ENCODE peak calls at places on chromosomes 2 and 18, in five cellular contexts. G is PC-3, Z is breast epithelium, R is HCT116, H is small intestine. S is an unnamed sample.

GRCh38 chr2:172119089-172119488 is 16.4 kb upstream of the DLX2 start:
- DNase-seq in G (peak; percentile 93), Z (no peak), R (no peak), H (no peak), S (no peak)

GRCh38 chr2:216545359-216545758 is 46.7 kb downstream of the RPL37A start:
- DNase-seq in G (no peak), Z (no peak), R (no peak), H (no peak), S (no peak)

GRCh38 chr2:166458682-166459081 is 35.4 kb downstream of the SCN7A start:
- DNase-seq in G (no peak), Z (no peak), R (no peak), H (no peak), S (no peak)

GRCh38 chr2:229852565-229852964 is 69.2 kb downstream of the TRIP12 start:
- DNase-seq in G (peak; percentile 26), Z (no peak), R (no peak), H (peak; percentile 46), S (no peak)

GRCh38 chr2:99648115-99648850 is 158.5 kb upstream of the REV1 start:
- DNase-seq in G (peak; percentile 13), Z (no peak), R (no peak), H (no peak), S (no peak)

GRCh38 chr2:4604767-4605166 is 901.4 kb downstream of the DCDC2C start:
- DNase-seq in G (no peak), Z (no peak), R (no peak), H (no peak), S (no peak)

GRCh38 chr18:46419391-46420141 is 237.5 kb downstream of the LOXHD1 start:
- DNase-seq in G (no peak), Z (no peak), R (no peak), H (no peak), S (no peak)

GRCh38 chr18:50780144-50780543 is 39.7 kb downstream of the MRO start:
- DNase-seq in G (no peak), Z (no peak), R (no peak), H (no peak), S (no peak)

GRCh38 chr2:232633413-232634318 is at the start of gene EFHD1:
- DNase-seq in G (no peak), Z (peak; percentile 89), R (no peak), H (peak; percentile 37), S (peak; percentile 77)

GRCh38 chr2:950627-950992 is at the start of gene SNTG2:
- DNase-seq in G (no peak), Z (no peak), R (no peak), H (peak; percentile 9), S (peak; percentile 41)

GRCh38 chr2:101205521-101205998 is 47.1 kb upstream of the CNOT11 start:
- DNase-seq in G (peak; percentile 84), Z (no peak), R (peak; percentile 91), H (peak; percentile 79), S (peak; percentile 52)

GRCh38 chr2:216880509-216881184 is 20.8 kb upstream of the TNP1 start:
- DNase-seq in G (no peak), Z (no peak), R (no peak), H (peak; percentile 1), S (peak; percentile 49)

GRCh38 chr2:112959109-112959591 is 18.7 kb upstream of the IL36G start:
- DNase-seq in G (peak; percentile 39), Z (no peak), R (no peak), H (no peak), S (no peak)

GRCh38 chr2:215105607-215106354 is 32.6 kb downstream of the ABCA12 start:
- DNase-seq in G (peak; percentile 79), Z (no peak), R (no peak), H (no peak), S (no peak)

GRCh38 chr2:240567872-240568677 is at the start of gene RNPEPL1:
- DNase-seq in G (peak; percentile 44), Z (peak; percentile 50), R (no peak), H (peak; percentile 64), S (peak; percentile 57)

GRCh38 chr2:232332940-232333259 is 45.7 kb upstream of the ALPP start:
- DNase-seq in G (no peak), Z (peak; percentile 48), R (no peak), H (no peak), S (no peak)

GRCh38 chr2:98912221-98912851 is 23.7 kb downstream of the CRACDL start:
- DNase-seq in G (peak; percentile 90), Z (no peak), R (peak; percentile 29), H (no peak), S (no peak)

GRCh38 chr2:230953843-230954242 is 28.8 kb upstream of the GPR55 start:
- DNase-seq in G (no peak), Z (no peak), R (no peak), H (no peak), S (no peak)

GRCh38 chr2:225434014-225434413 is 34.5 kb downstream of the NYAP2 start:
- DNase-seq in G (no peak), Z (no peak), R (no peak), H (no peak), S (no peak)

GRCh38 chr2:1480671-1481076 is 67.4 kb downstream of the TPO start:
- DNase-seq in G (no peak), Z (no peak), R (no peak), H (no peak), S (no peak)

GRCh38 chr2:219186754-219187456 is 8.8 kb downstream of the RETREG2 start:
- DNase-seq in G (no peak), Z (no peak), R (no peak), H (no peak), S (peak; percentile 7)

GRCh38 chr2:11748861-11749645 is 2.6 kb downstream of the LPIN1 start:
- DNase-seq in G (no peak), Z (no peak), R (no peak), H (no peak), S (no peak)

GRCh38 chr2:240301256-240301795 is 134.1 kb upstream of the GPC1 start:
- DNase-seq in G (no peak), Z (peak; percentile 27), R (no peak), H (no peak), S (no peak)

GRCh38 chr2:225041871-225042799 is at the start of gene DOCK10:
- DNase-seq in G (peak; percentile 35), Z (no peak), R (no peak), H (peak; percentile 8), S (peak; percentile 56)

GRCh38 chr2:239691720-239692119 is 290.9 kb upstream of the HDAC4 start:
- DNase-seq in G (no peak), Z (no peak), R (no peak), H (no peak), S (peak; percentile 9)

GRCh38 chr2:200156140-200156858 is 150.2 kb upstream of the SPATS2L start:
- DNase-seq in G (peak; percentile 63), Z (no peak), R (no peak), H (peak; percentile 87), S (no peak)

GRCh38 chr2:62672601-62673000 is 32.9 kb upstream of the EHBP1 start:
- DNase-seq in G (no peak), Z (no peak), R (no peak), H (no peak), S (no peak)

GRCh38 chr2:154507186-154507585 is 191.3 kb upstream of the KCNJ3 start:
- DNase-seq in G (no peak), Z (no peak), R (peak; percentile 8), H (no peak), S (no peak)

GRCh38 chr2:62768615-62769014 is 63.1 kb downstream of the EHBP1 start:
- DNase-seq in G (peak; percentile 78), Z (no peak), R (no peak), H (no peak), S (no peak)

GRCh38 chr2:240464514-240465241 is 29.2 kb downstream of the GPC1 start:
- DNase-seq in G (no peak), Z (no peak), R (no peak), H (no peak), S (peak; percentile 13)

GRCh38 chr2:197547163-197547900 is 31.5 kb downstream of the MOB4 start:
- DNase-seq in G (peak; percentile 39), Z (no peak), R (no peak), H (no peak), S (no peak)

GRCh38 chr2:173676647-173677046 is 288.5 kb downstream of the SP3 start:
- DNase-seq in G (peak; percentile 49), Z (no peak), R (no peak), H (no peak), S (no peak)

GRCh38 chr2:24816884-24817283 is 23.7 kb downstream of the CENPO start:
- DNase-seq in G (peak; percentile 44), Z (no peak), R (no peak), H (no peak), S (peak; percentile 6)

GRCh38 chr2:63051795-63052333 is 1.2 kb downstream of the OTX1 start:
- DNase-seq in G (no peak), Z (no peak), R (no peak), H (no peak), S (no peak)

GRCh38 chr18:35024965-35025364 is 16.2 kb upstream of the MAPRE2 start:
- DNase-seq in G (peak; percentile 8), Z (no peak), R (no peak), H (no peak), S (peak; percentile 72)

GRCh38 chr2:85680707-85681353 is 12.8 kb upstream of the SFTPB start:
- DNase-seq in G (peak; percentile 17), Z (no peak), R (no peak), H (no peak), S (no peak)
- H3K27ac ChIP-seq in G (no peak overlapping the region), Z (peak overlapping the region; percentile 33), R (no peak overlapping the region), H (no peak overlapping the region), S (no peak overlapping the region)

DNA sequence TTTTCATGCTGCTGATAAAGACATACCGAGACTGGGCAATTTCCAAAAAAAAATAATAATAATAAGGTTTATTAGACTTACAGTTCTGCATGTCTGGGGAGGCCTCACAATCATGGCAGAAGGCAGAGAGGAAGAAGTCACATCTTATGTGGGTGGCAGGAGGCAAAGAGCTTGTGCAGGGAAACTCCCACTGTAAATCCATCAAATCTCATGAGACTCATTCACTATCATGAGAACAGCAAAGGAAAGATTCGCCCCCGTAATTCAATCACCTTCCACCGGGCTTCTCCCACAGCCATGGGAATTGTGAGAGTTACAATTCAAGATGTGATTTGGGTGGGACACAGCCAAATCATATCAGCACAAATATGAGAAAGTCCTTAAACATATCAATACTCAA is 1314.8 kb downstream of the DPP10 start:
- DNase-seq in G (no peak), Z (no peak), R (no peak), H (no peak), S (no peak)
- H3K9me3 ChIP-seq in G (no peaks in the 10 kb centered on the region), Z (no peaks in the 10 kb centered on the region), R (peaks cover 12% of the 10 kb centered on the region), H (no peaks in the 10 kb centered on the region), S (no peaks in the 10 kb centered on the region)

DNA sequence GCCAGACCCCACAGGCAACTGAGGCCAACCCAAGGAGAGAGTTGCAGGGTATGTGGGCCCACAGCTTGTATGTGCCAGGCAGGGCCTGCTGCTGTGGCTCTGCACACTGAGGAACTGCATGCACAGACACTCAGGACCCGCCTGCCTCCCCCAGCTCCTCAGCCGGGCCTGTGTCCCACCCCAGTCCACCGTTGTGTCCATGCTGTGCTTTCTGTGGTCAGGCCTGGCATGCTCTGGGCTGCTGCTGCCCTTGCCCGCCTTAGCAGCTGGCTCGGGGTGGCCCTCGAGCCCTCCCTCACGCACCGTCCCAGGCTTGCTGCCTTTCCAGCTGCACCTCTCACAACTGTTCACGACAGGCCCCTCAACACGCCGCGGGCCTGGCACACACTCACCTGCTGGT is 4.1 kb downstream of the GYPC start:
- DNase-seq in G (no peak), Z (no peak), R (no peak), H (no peak), S (no peak)
- H3K4me1 ChIP-seq in G (no peaks in the 10 kb centered on the region), Z (peaks cover 3% of the 10 kb centered on the region), R (peaks cover 22% of the 10 kb centered on the region), H (no peaks in the 10 kb centered on the region), S (no peaks in the 10 kb centered on the region)

GRCh38 chr18:7600036-7600435 is 32.9 kb downstream of the PTPRM start:
- DNase-seq in G (no peak), Z (no peak), R (no peak), H (no peak), S (no peak)
- H3K27ac ChIP-seq in G (no peak overlapping the region), Z (no peak overlapping the region), R (no peak overlapping the region), H (no peak overlapping the region), S (no peak overlapping the region)

GRCh38 chr2:148251993-148252392 is 231.1 kb downstream of the MBD5 start:
- DNase-seq in G (no peak), Z (no peak), R (no peak), H (no peak), S (no peak)
- H3K9me3 ChIP-seq in G (no peaks in the 10 kb centered on the region), Z (peaks cover 8% of the 10 kb centered on the region), R (peaks cover 7% of the 10 kb centered on the region), H (no peaks in the 10 kb centered on the region), S (no peaks in the 10 kb centered on the region)